ENCODE peak calls at places on chromosomes 4 and X, in nine cellular contexts. One of them, this sample, is unnamed.

GRCh38 chrX:148915474-148915873 is 415.1 kb downstream of the AFF2 start:
- DNase-seq in progenitor cell of endocrine pancreas: no peak
- DNase-seq in endothelial cell: no peak
- DNase-seq in SIG-M5: no peak
- DNase-seq in T-helper 9 cell: no peak
- DNase-seq in NAMALWA: no peak
- DNase-seq in globus pallidus: no peak
- DNase-seq in transverse colon: no peak
- DNase-seq in left colon: no peak
- DNase-seq in this sample: no peak

GRCh38 chr4:1379351-1379781 is 26.9 kb downstream of the NKX1-1 start:
- DNase-seq in NAMALWA: no peak
- DNase-seq in SIG-M5: no peak
- DNase-seq in T-helper 9 cell: no peak
- DNase-seq in left colon: peak; percentile 4
- DNase-seq in endothelial cell: no peak
- DNase-seq in globus pallidus: no peak
- DNase-seq in progenitor cell of endocrine pancreas: no peak
- DNase-seq in transverse colon: no peak
- DNase-seq in this sample: no peak

GRCh38 chr4:11685481-11685880 is 256.8 kb upstream of the HS3ST1 start:
- DNase-seq in globus pallidus: no peak
- DNase-seq in T-helper 9 cell: no peak
- DNase-seq in progenitor cell of endocrine pancreas: no peak
- DNase-seq in transverse colon: no peak
- DNase-seq in left colon: no peak
- DNase-seq in endothelial cell: no peak
- DNase-seq in NAMALWA: no peak
- DNase-seq in SIG-M5: no peak
- DNase-seq in this sample: no peak

GRCh38 chrX:96314974-96315373 is 369.7 kb upstream of the DIAPH2 start:
- DNase-seq in transverse colon: no peak
- DNase-seq in globus pallidus: no peak
- DNase-seq in NAMALWA: no peak
- DNase-seq in left colon: no peak
- DNase-seq in endothelial cell: no peak
- DNase-seq in SIG-M5: no peak
- DNase-seq in progenitor cell of endocrine pancreas: no peak
- DNase-seq in T-helper 9 cell: no peak
- DNase-seq in this sample: peak; percentile 71

GRCh38 chr4:148207074-148207473 is 235.1 kb downstream of the NR3C2 start:
- DNase-seq in left colon: no peak
- DNase-seq in T-helper 9 cell: no peak
- DNase-seq in SIG-M5: no peak
- DNase-seq in globus pallidus: no peak
- DNase-seq in NAMALWA: no peak
- DNase-seq in transverse colon: no peak
- DNase-seq in endothelial cell: no peak
- DNase-seq in progenitor cell of endocrine pancreas: no peak
- DNase-seq in this sample: no peak

GRCh38 chr4:74632634-74633033 is 161.7 kb downstream of the BTC start:
- DNase-seq in globus pallidus: no peak
- DNase-seq in SIG-M5: no peak
- DNase-seq in endothelial cell: no peak
- DNase-seq in transverse colon: peak; percentile 24
- DNase-seq in progenitor cell of endocrine pancreas: no peak
- DNase-seq in T-helper 9 cell: no peak
- DNase-seq in left colon: peak; percentile 18
- DNase-seq in NAMALWA: no peak
- DNase-seq in this sample: peak; percentile 81

GRCh38 chr4:38560763-38561558 is 103.0 kb upstream of the KLF3 start:
- DNase-seq in NAMALWA: no peak
- DNase-seq in endothelial cell: no peak
- DNase-seq in progenitor cell of endocrine pancreas: no peak
- DNase-seq in globus pallidus: no peak
- DNase-seq in left colon: no peak
- DNase-seq in T-helper 9 cell: no peak
- DNase-seq in SIG-M5: no peak
- DNase-seq in transverse colon: no peak
- DNase-seq in this sample: peak; percentile 42

GRCh38 chr4:7539659-7540058 is 104.9 kb upstream of the PSAPL1 start:
- DNase-seq in transverse colon: no peak
- DNase-seq in NAMALWA: peak; percentile 93
- DNase-seq in progenitor cell of endocrine pancreas: no peak
- DNase-seq in left colon: no peak
- DNase-seq in endothelial cell: no peak
- DNase-seq in T-helper 9 cell: peak; percentile 28
- DNase-seq in SIG-M5: no peak
- DNase-seq in globus pallidus: no peak
- DNase-seq in this sample: peak; percentile 71

GRCh38 chr4:179804440-179804839 is 2362.2 kb upstream of the AGA start:
- DNase-seq in left colon: no peak
- DNase-seq in NAMALWA: no peak
- DNase-seq in globus pallidus: no peak
- DNase-seq in progenitor cell of endocrine pancreas: no peak
- DNase-seq in endothelial cell: no peak
- DNase-seq in transverse colon: no peak
- DNase-seq in SIG-M5: no peak
- DNase-seq in T-helper 9 cell: no peak
- DNase-seq in this sample: no peak

GRCh38 chrX:120145295-120145925 is 13.0 kb upstream of the RHOXF2 start:
- DNase-seq in T-helper 9 cell: no peak
- DNase-seq in left colon: no peak
- DNase-seq in transverse colon: no peak
- DNase-seq in globus pallidus: no peak
- DNase-seq in endothelial cell: no peak
- DNase-seq in NAMALWA: no peak
- DNase-seq in progenitor cell of endocrine pancreas: no peak
- DNase-seq in SIG-M5: no peak
- DNase-seq in this sample: peak; percentile 3

GRCh38 chrX:72576161-72576896 is 3.7 kb upstream of the HDAC8 start:
- DNase-seq in progenitor cell of endocrine pancreas: no peak
- DNase-seq in NAMALWA: no peak
- DNase-seq in transverse colon: no peak
- DNase-seq in left colon: no peak
- DNase-seq in SIG-M5: no peak
- DNase-seq in endothelial cell: no peak
- DNase-seq in T-helper 9 cell: no peak
- DNase-seq in globus pallidus: no peak
- DNase-seq in this sample: peak; percentile 53

GRCh38 chrX:48800574-48801280 is 1.1 kb upstream of the HDAC6 start:
- DNase-seq in progenitor cell of endocrine pancreas: no peak
- DNase-seq in transverse colon: no peak
- DNase-seq in globus pallidus: peak; percentile 1
- DNase-seq in endothelial cell: no peak
- DNase-seq in SIG-M5: no peak
- DNase-seq in T-helper 9 cell: no peak
- DNase-seq in NAMALWA: peak; percentile 1
- DNase-seq in left colon: no peak
- DNase-seq in this sample: no peak

GRCh38 chr4:57249083-57249482 is 138.9 kb upstream of the IGFBP7 start:
- DNase-seq in NAMALWA: no peak
- DNase-seq in endothelial cell: no peak
- DNase-seq in left colon: no peak
- DNase-seq in progenitor cell of endocrine pancreas: no peak
- DNase-seq in transverse colon: no peak
- DNase-seq in SIG-M5: no peak
- DNase-seq in T-helper 9 cell: no peak
- DNase-seq in globus pallidus: no peak
- DNase-seq in this sample: no peak

GRCh38 chr4:140298001-140298400 is 75.4 kb upstream of the SCOC start:
- DNase-seq in left colon: no peak
- DNase-seq in SIG-M5: no peak
- DNase-seq in T-helper 9 cell: no peak
- DNase-seq in progenitor cell of endocrine pancreas: no peak
- DNase-seq in transverse colon: no peak
- DNase-seq in globus pallidus: no peak
- DNase-seq in endothelial cell: no peak
- DNase-seq in NAMALWA: no peak
- DNase-seq in this sample: no peak

GRCh38 chr4:148443550-148444295 is 1.5 kb upstream of the NR3C2 start:
- DNase-seq in NAMALWA: no peak
- DNase-seq in left colon: peak; percentile 67
- DNase-seq in SIG-M5: no peak
- DNase-seq in transverse colon: peak; percentile 40
- DNase-seq in progenitor cell of endocrine pancreas: peak; percentile 24
- DNase-seq in T-helper 9 cell: peak; percentile 34
- DNase-seq in endothelial cell: peak; percentile 26
- DNase-seq in globus pallidus: no peak
- DNase-seq in this sample: no peak

GRCh38 chrX:82087699-82088098 is 885.8 kb downstream of the SH3BGRL start:
- DNase-seq in left colon: no peak
- DNase-seq in transverse colon: no peak
- DNase-seq in NAMALWA: no peak
- DNase-seq in T-helper 9 cell: no peak
- DNase-seq in globus pallidus: peak; percentile 5
- DNase-seq in progenitor cell of endocrine pancreas: no peak
- DNase-seq in SIG-M5: no peak
- DNase-seq in endothelial cell: no peak
- DNase-seq in this sample: no peak

GRCh38 chr4:150849016-150849415 is 166.1 kb downstream of the LRBA start:
- DNase-seq in left colon: no peak
- DNase-seq in transverse colon: no peak
- DNase-seq in globus pallidus: no peak
- DNase-seq in NAMALWA: no peak
- DNase-seq in SIG-M5: no peak
- DNase-seq in endothelial cell: no peak
- DNase-seq in progenitor cell of endocrine pancreas: no peak
- DNase-seq in T-helper 9 cell: no peak
- DNase-seq in this sample: no peak

GRCh38 chr4:84814100-84814750 is 152.3 kb downstream of the WDFY3 start:
- DNase-seq in globus pallidus: no peak
- DNase-seq in T-helper 9 cell: no peak
- DNase-seq in SIG-M5: no peak
- DNase-seq in endothelial cell: no peak
- DNase-seq in NAMALWA: no peak
- DNase-seq in left colon: no peak
- DNase-seq in transverse colon: no peak
- DNase-seq in progenitor cell of endocrine pancreas: no peak
- DNase-seq in this sample: peak; percentile 55

GRCh38 chrX:132271330-132271729 is 52.1 kb upstream of the RAP2C start:
- DNase-seq in globus pallidus: no peak
- DNase-seq in NAMALWA: no peak
- DNase-seq in transverse colon: no peak
- DNase-seq in SIG-M5: no peak
- DNase-seq in progenitor cell of endocrine pancreas: no peak
- DNase-seq in left colon: no peak
- DNase-seq in T-helper 9 cell: no peak
- DNase-seq in endothelial cell: no peak
- DNase-seq in this sample: no peak

GRCh38 chrX:150234126-150234525 is 129.0 kb upstream of the MAMLD1 start:
- DNase-seq in SIG-M5: no peak
- DNase-seq in endothelial cell: no peak
- DNase-seq in transverse colon: no peak
- DNase-seq in NAMALWA: no peak
- DNase-seq in progenitor cell of endocrine pancreas: no peak
- DNase-seq in left colon: no peak
- DNase-seq in T-helper 9 cell: no peak
- DNase-seq in globus pallidus: no peak
- DNase-seq in this sample: no peak

GRCh38 chrX:96770315-96770714 is 85.7 kb downstream of the DIAPH2 start:
- DNase-seq in endothelial cell: no peak
- DNase-seq in progenitor cell of endocrine pancreas: no peak
- DNase-seq in SIG-M5: no peak
- DNase-seq in globus pallidus: no peak
- DNase-seq in left colon: no peak
- DNase-seq in T-helper 9 cell: no peak
- DNase-seq in transverse colon: no peak
- DNase-seq in NAMALWA: peak; percentile 30
- DNase-seq in this sample: no peak

GRCh38 chrX:106415276-106415895 is 196.4 kb upstream of the RADX start:
- DNase-seq in NAMALWA: peak; percentile 34
- DNase-seq in transverse colon: no peak
- DNase-seq in progenitor cell of endocrine pancreas: no peak
- DNase-seq in endothelial cell: peak; percentile 3
- DNase-seq in globus pallidus: peak; percentile 11
- DNase-seq in left colon: peak; percentile 10
- DNase-seq in T-helper 9 cell: peak; percentile 1
- DNase-seq in SIG-M5: no peak
- DNase-seq in this sample: peak; percentile 20

GRCh38 chr4:2245787-2246275 is 3.9 kb upstream of the HAUS3 start:
- DNase-seq in transverse colon: no peak
- DNase-seq in endothelial cell: no peak
- DNase-seq in left colon: no peak
- DNase-seq in progenitor cell of endocrine pancreas: no peak
- DNase-seq in SIG-M5: no peak
- DNase-seq in globus pallidus: no peak
- DNase-seq in NAMALWA: no peak
- DNase-seq in T-helper 9 cell: no peak
- DNase-seq in this sample: no peak

GRCh38 chrX:153457136-153457825 is 11.4 kb upstream of the TREX2 start:
- DNase-seq in NAMALWA: no peak
- DNase-seq in progenitor cell of endocrine pancreas: no peak
- DNase-seq in endothelial cell: no peak
- DNase-seq in T-helper 9 cell: no peak
- DNase-seq in globus pallidus: no peak
- DNase-seq in SIG-M5: no peak
- DNase-seq in left colon: no peak
- DNase-seq in transverse colon: no peak
- DNase-seq in this sample: no peak

GRCh38 chr4:187992971-187993370 is 2.6 kb upstream of the ZFP42 start:
- DNase-seq in endothelial cell: no peak
- DNase-seq in progenitor cell of endocrine pancreas: no peak
- DNase-seq in NAMALWA: no peak
- DNase-seq in left colon: no peak
- DNase-seq in globus pallidus: no peak
- DNase-seq in T-helper 9 cell: no peak
- DNase-seq in transverse colon: no peak
- DNase-seq in SIG-M5: no peak
- DNase-seq in this sample: no peak

GRCh38 chr4:162498168-162498567 is 334.4 kb upstream of the FSTL5 start:
- DNase-seq in transverse colon: no peak
- DNase-seq in T-helper 9 cell: no peak
- DNase-seq in globus pallidus: no peak
- DNase-seq in progenitor cell of endocrine pancreas: no peak
- DNase-seq in endothelial cell: no peak
- DNase-seq in NAMALWA: no peak
- DNase-seq in SIG-M5: no peak
- DNase-seq in left colon: no peak
- DNase-seq in this sample: no peak

GRCh38 chr4:160233141-160233540 is 1130.3 kb downstream of the RAPGEF2 start:
- DNase-seq in transverse colon: no peak
- DNase-seq in progenitor cell of endocrine pancreas: no peak
- DNase-seq in left colon: no peak
- DNase-seq in SIG-M5: no peak
- DNase-seq in globus pallidus: no peak
- DNase-seq in endothelial cell: no peak
- DNase-seq in NAMALWA: no peak
- DNase-seq in T-helper 9 cell: no peak
- DNase-seq in this sample: no peak